ENCODE peak calls at places on chromosomes 5 and 9, in five cellular contexts. One of them, this sample, is unnamed.

GRCh38 chr5:80083115-80083890 is 48.2 kb downstream of the THBS4 start:
- DNase-seq in CD4-positive, alpha-beta T cell: no peak
- DNase-seq in stomach: no peak
- DNase-seq in psoas muscle: no peak
- DNase-seq in OCI-LY7: peak; percentile 81
- DNase-seq in this sample: no peak

GRCh38 chr5:172758077-172758835 is 12.7 kb downstream of the DUSP1 start:
- DNase-seq in CD4-positive, alpha-beta T cell: no peak
- DNase-seq in stomach: no peak
- DNase-seq in psoas muscle: no peak
- DNase-seq in OCI-LY7: no peak
- DNase-seq in this sample: no peak

GRCh38 chr5:167920589-167920988 is 370.9 kb upstream of the WWC1 start:
- DNase-seq in CD4-positive, alpha-beta T cell: no peak
- DNase-seq in stomach: no peak
- DNase-seq in psoas muscle: no peak
- DNase-seq in OCI-LY7: no peak
- DNase-seq in this sample: no peak

GRCh38 chr9:91374939-91375338 is 13.2 kb upstream of the AUH start:
- DNase-seq in CD4-positive, alpha-beta T cell: no peak
- DNase-seq in stomach: no peak
- DNase-seq in psoas muscle: no peak
- DNase-seq in OCI-LY7: no peak
- DNase-seq in this sample: no peak

GRCh38 chr5:145919413-145919812 is 17.0 kb upstream of the SH3RF2 start:
- DNase-seq in CD4-positive, alpha-beta T cell: no peak
- DNase-seq in stomach: no peak
- DNase-seq in psoas muscle: no peak
- DNase-seq in OCI-LY7: no peak
- DNase-seq in this sample: no peak

GRCh38 chr5:154446183-154447073 is 631 bp downstream of the SAP30L start:
- DNase-seq in CD4-positive, alpha-beta T cell: peak; percentile 22
- DNase-seq in stomach: peak; percentile 54
- DNase-seq in psoas muscle: peak; percentile 45
- DNase-seq in OCI-LY7: peak; percentile 25
- DNase-seq in this sample: no peak

GRCh38 chr5:172407241-172407691 is 47.1 kb downstream of the SH3PXD2B start:
- DNase-seq in CD4-positive, alpha-beta T cell: no peak
- DNase-seq in stomach: no peak
- DNase-seq in psoas muscle: no peak
- DNase-seq in OCI-LY7: no peak
- DNase-seq in this sample: no peak

GRCh38 chr5:35136386-35136785 is 88.6 kb upstream of the AGXT2 start:
- DNase-seq in CD4-positive, alpha-beta T cell: no peak
- DNase-seq in stomach: no peak
- DNase-seq in psoas muscle: no peak
- DNase-seq in OCI-LY7: no peak
- DNase-seq in this sample: no peak

GRCh38 chr9:31355159-31355882 is 1029.1 kb upstream of the ACO1 start:
- DNase-seq in CD4-positive, alpha-beta T cell: no peak
- DNase-seq in stomach: no peak
- DNase-seq in psoas muscle: no peak
- DNase-seq in OCI-LY7: no peak
- DNase-seq in this sample: no peak

GRCh38 chr5:176169393-176170063 is 68.7 kb upstream of the SIMC1 start:
- DNase-seq in CD4-positive, alpha-beta T cell: no peak
- DNase-seq in stomach: no peak
- DNase-seq in psoas muscle: no peak
- DNase-seq in OCI-LY7: no peak
- DNase-seq in this sample: no peak

GRCh38 chr5:172636279-172637050 is 4.6 kb upstream of the NEURL1B start:
- DNase-seq in CD4-positive, alpha-beta T cell: no peak
- DNase-seq in stomach: no peak
- DNase-seq in psoas muscle: no peak
- DNase-seq in OCI-LY7: no peak
- DNase-seq in this sample: no peak

GRCh38 chr9:78122631-78123030 is 91.0 kb upstream of the GNAQ start:
- DNase-seq in CD4-positive, alpha-beta T cell: no peak
- DNase-seq in stomach: no peak
- DNase-seq in psoas muscle: no peak
- DNase-seq in OCI-LY7: no peak
- DNase-seq in this sample: no peak

GRCh38 chr9:136044971-136045594 is 50.0 kb downstream of the NACC2 start:
- DNase-seq in CD4-positive, alpha-beta T cell: no peak
- DNase-seq in stomach: peak; percentile 20
- DNase-seq in psoas muscle: no peak
- DNase-seq in OCI-LY7: no peak
- DNase-seq in this sample: no peak

GRCh38 chr9:6869081-6869948 is 111.5 kb downstream of the KDM4C start:
- DNase-seq in CD4-positive, alpha-beta T cell: no peak
- DNase-seq in stomach: no peak
- DNase-seq in psoas muscle: no peak
- DNase-seq in OCI-LY7: no peak
- DNase-seq in this sample: no peak

GRCh38 chr5:173573126-173573960 is 43.1 kb downstream of the BOD1 start:
- DNase-seq in CD4-positive, alpha-beta T cell: peak; percentile 35
- DNase-seq in stomach: peak; percentile 79
- DNase-seq in psoas muscle: peak; percentile 73
- DNase-seq in OCI-LY7: peak; percentile 56
- DNase-seq in this sample: peak; percentile 22

GRCh38 chr9:135479469-135480052 is at the start of gene PPP1R26:
- DNase-seq in CD4-positive, alpha-beta T cell: no peak
- DNase-seq in stomach: peak; percentile 48
- DNase-seq in psoas muscle: no peak
- DNase-seq in OCI-LY7: peak; percentile 10
- DNase-seq in this sample: no peak

DNA sequence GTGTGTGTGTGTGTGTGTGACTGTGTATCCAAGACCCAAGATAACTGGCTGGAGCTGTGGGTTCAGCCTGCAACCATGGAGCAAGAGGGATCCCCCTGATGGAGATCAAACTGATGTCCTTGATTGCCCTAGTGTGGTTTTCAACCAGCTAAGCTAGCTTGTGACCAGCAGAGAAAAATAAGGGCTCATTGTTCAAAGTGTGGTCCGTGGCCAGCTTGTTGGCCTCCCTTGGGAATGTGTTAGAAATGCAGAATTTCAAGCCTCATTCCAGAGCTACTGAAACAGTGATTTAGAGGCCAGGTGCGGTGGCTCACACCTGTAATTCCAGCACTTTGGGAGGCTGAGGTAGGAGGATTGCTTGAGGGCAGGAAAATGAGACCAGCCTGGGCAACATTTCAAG is 79.9 kb downstream of the ACER2 start:
- DNase-seq in CD4-positive, alpha-beta T cell: no peak
- DNase-seq in stomach: no peak
- DNase-seq in psoas muscle: no peak
- DNase-seq in OCI-LY7: no peak
- DNase-seq in this sample: peak; percentile 65
- H3K27ac ChIP-seq in CD4-positive, alpha-beta T cell: no peak overlapping the region
- H3K27ac ChIP-seq in stomach: no peak overlapping the region
- H3K27ac ChIP-seq in psoas muscle: no peak overlapping the region
- H3K27ac ChIP-seq in OCI-LY7: no peak overlapping the region
- H3K27ac ChIP-seq in this sample: peak overlapping the region; percentile 94

GRCh38 chr5:162512935-162513575 is 445.5 kb downstream of the GABRG2 start:
- DNase-seq in CD4-positive, alpha-beta T cell: no peak
- DNase-seq in stomach: no peak
- DNase-seq in psoas muscle: no peak
- DNase-seq in OCI-LY7: no peak
- DNase-seq in this sample: no peak
- H3K27ac ChIP-seq in CD4-positive, alpha-beta T cell: no peak overlapping the region
- H3K27ac ChIP-seq in stomach: no peak overlapping the region
- H3K27ac ChIP-seq in psoas muscle: no peak overlapping the region
- H3K27ac ChIP-seq in OCI-LY7: no peak overlapping the region
- H3K27ac ChIP-seq in this sample: no peak overlapping the region

DNA sequence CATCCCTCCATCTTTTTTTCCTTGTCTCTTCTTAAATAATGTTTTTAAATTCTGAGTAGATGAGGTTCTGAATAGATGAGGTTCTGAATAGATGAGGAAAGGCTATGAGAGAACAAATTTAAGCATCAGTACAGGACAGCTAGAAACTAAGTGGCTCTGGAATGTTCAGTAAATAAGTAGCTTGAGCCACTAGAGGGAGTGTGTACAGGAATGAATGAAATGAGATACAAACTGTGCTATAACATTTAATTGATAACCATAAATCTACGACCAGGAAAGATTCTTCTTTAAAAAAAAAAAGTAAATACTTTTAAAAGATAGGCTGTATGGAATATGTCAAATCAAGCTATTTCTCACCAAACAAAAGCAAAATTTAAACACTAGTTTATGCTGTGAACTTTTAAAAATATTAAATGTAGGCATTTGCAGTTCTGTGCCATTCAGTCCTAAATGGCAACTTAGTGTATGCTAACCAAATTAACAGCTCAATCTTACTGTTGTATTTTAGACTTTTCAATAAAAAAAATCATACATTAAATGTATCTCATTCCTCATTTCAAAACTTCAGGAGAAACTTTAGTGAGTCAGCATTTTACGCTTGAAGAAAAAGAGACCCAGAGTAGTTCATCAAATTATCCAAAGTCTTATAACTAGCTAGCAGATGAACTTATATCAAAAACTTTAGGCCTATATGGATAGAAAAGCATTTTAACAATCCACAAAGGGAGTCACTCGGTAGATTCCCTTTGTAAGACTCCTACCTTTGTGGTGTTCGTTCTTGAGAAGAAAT is 70.4 kb upstream of the SNX2 start:
- DNase-seq in CD4-positive, alpha-beta T cell: no peak
- DNase-seq in stomach: no peak
- DNase-seq in psoas muscle: no peak
- DNase-seq in OCI-LY7: peak; percentile 57
- DNase-seq in this sample: no peak
- H3K27ac ChIP-seq in CD4-positive, alpha-beta T cell: no peak overlapping the region
- H3K27ac ChIP-seq in stomach: no peak overlapping the region
- H3K27ac ChIP-seq in psoas muscle: no peak overlapping the region
- H3K27ac ChIP-seq in OCI-LY7: no peak overlapping the region
- H3K27ac ChIP-seq in this sample: no peak overlapping the region

GRCh38 chr5:72558383-72558782 is 51.2 kb upstream of the ZNF366 start:
- DNase-seq in CD4-positive, alpha-beta T cell: no peak
- DNase-seq in stomach: no peak
- DNase-seq in psoas muscle: no peak
- DNase-seq in OCI-LY7: no peak
- DNase-seq in this sample: no peak

GRCh38 chr5:72557576-72558336 is 50.5 kb upstream of the ZNF366 start:
- DNase-seq in CD4-positive, alpha-beta T cell: no peak
- DNase-seq in stomach: no peak
- DNase-seq in psoas muscle: no peak
- DNase-seq in OCI-LY7: no peak
- DNase-seq in this sample: no peak

GRCh38 chr5:72559866-72560766 is 52.9 kb upstream of the ZNF366 start:
- DNase-seq in CD4-positive, alpha-beta T cell: no peak
- DNase-seq in stomach: no peak
- DNase-seq in psoas muscle: no peak
- DNase-seq in OCI-LY7: no peak
- DNase-seq in this sample: no peak

GRCh38 chr5:72562717-72563116 is 55.5 kb upstream of the ZNF366 start:
- DNase-seq in CD4-positive, alpha-beta T cell: no peak
- DNase-seq in stomach: no peak
- DNase-seq in psoas muscle: no peak
- DNase-seq in OCI-LY7: no peak
- DNase-seq in this sample: no peak

GRCh38 chr5:72561407-72561972 is 54.3 kb upstream of the ZNF366 start:
- DNase-seq in CD4-positive, alpha-beta T cell: no peak
- DNase-seq in stomach: no peak
- DNase-seq in psoas muscle: no peak
- DNase-seq in OCI-LY7: no peak
- DNase-seq in this sample: no peak
- H3K27ac ChIP-seq in CD4-positive, alpha-beta T cell: no peak overlapping the region
- H3K27ac ChIP-seq in stomach: no peak overlapping the region
- H3K27ac ChIP-seq in psoas muscle: no peak overlapping the region
- H3K27ac ChIP-seq in OCI-LY7: no peak overlapping the region
- H3K27ac ChIP-seq in this sample: peak overlapping the region; percentile 4

This sample was measured in caudate nucleus.